ENCODE peak calls at places on chromosomes 13 and 19, in six cellular contexts. J, S, E, O, A and V are unnamed samples.

GRCh38 chr13:50892162-50892944 is 17.2 kb upstream of the RNASEH2B start:
- DNase-seq in E (no peak), J (no peak), A (no peak), O (no peak), S (no peak), V (no peak)

GRCh38 chr19:11195169-11195568 is 2.2 kb downstream of the KANK2 start:
- DNase-seq in S (no peak), J (no peak), A (no peak), O (peak; percentile 58), E (no peak), V (no peak)

GRCh38 chr13:60146491-60146890 is 17.2 kb downstream of the DIAPH3 start:
- DNase-seq in S (no peak), J (no peak), E (no peak), A (no peak), O (no peak), V (no peak)

GRCh38 chr13:48028066-48028465 is 9.5 kb upstream of the NUDT15 start:
- DNase-seq in O (no peak), A (no peak), S (no peak), E (no peak), J (no peak), V (no peak)

GRCh38 chr19:16207063-16207462 is 9.4 kb downstream of the AP1M1 start:
- DNase-seq in S (no peak), J (no peak), A (no peak), O (no peak), E (no peak), V (no peak)

GRCh38 chr19:39132344-39132969 is 6.9 kb downstream of the PAK4 start:
- DNase-seq in A (no peak), E (no peak), O (no peak), S (no peak), J (no peak), V (no peak)

GRCh38 chr19:9883231-9883758 is 48.2 kb downstream of the PIN1 start:
- DNase-seq in O (no peak), S (no peak), E (no peak), A (peak; percentile 21), J (no peak), V (no peak)

GRCh38 chr13:34561033-34561432 is 381.0 kb upstream of the NBEA start:
- DNase-seq in A (no peak), E (no peak), J (no peak), S (no peak), O (no peak), V (no peak)

GRCh38 chr19:13181747-13182388 is 31.7 kb downstream of the IER2 start:
- DNase-seq in J (no peak), E (peak; percentile 88), O (peak; percentile 91), A (peak; percentile 71), S (no peak), V (no peak)

GRCh38 chr13:59447846-59448620 is 715.7 kb downstream of the DIAPH3 start:
- DNase-seq in O (no peak), E (no peak), A (no peak), J (peak; percentile 75), S (no peak), V (no peak)

GRCh38 chr19:7263521-7263920 is 30.7 kb downstream of the INSR start:
- DNase-seq in A (no peak), O (no peak), E (peak; percentile 25), J (no peak), S (no peak), V (no peak)

GRCh38 chr19:35911790-35912189 is 3.7 kb upstream of the TYROBP start:
- DNase-seq in O (no peak), E (no peak), S (no peak), J (no peak), A (peak; percentile 62), V (no peak)

GRCh38 chr13:27607125-27607524 is 13.2 kb downstream of the LNX2 start:
- DNase-seq in A (peak; percentile 31), J (no peak), E (no peak), O (no peak), S (peak; percentile 29), V (no peak)

GRCh38 chr19:45296365-45296764 is 26.3 kb downstream of the CKM start:
- DNase-seq in E (no peak), J (no peak), A (no peak), S (no peak), O (no peak), V (no peak)

GRCh38 chr13:112331675-112332074 is 44.5 kb upstream of the SPACA7 start:
- DNase-seq in O (no peak), S (no peak), J (no peak), E (no peak), A (no peak), V (no peak)

GRCh38 chr19:46602392-46603194 is 1.5 kb downstream of the CALM3 start:
- DNase-seq in S (no peak), A (no peak), O (no peak), E (peak; percentile 76), J (peak; percentile 29), V (no peak)

GRCh38 chr13:96984061-96984508 is 10.2 kb downstream of the OXGR1 start:
- DNase-seq in S (no peak), E (no peak), J (peak; percentile 61), A (peak; percentile 30), O (peak; percentile 33), V (no peak)

GRCh38 chr13:100039740-100040139 is 49.2 kb upstream of the PCCA start:
- DNase-seq in A (no peak), O (no peak), E (no peak), S (no peak), J (no peak), V (no peak)

GRCh38 chr19:44455100-44455499 is 6.8 kb upstream of the ZNF229 start:
- DNase-seq in O (no peak), E (no peak), S (no peak), A (peak; percentile 38), J (no peak), V (no peak)

GRCh38 chr13:50089633-50090032 is 74.4 kb downstream of the KCNRG start:
- DNase-seq in A (no peak), E (no peak), S (no peak), J (no peak), O (no peak), V (no peak)

GRCh38 chr19:48961051-48961649 is 4.0 kb upstream of the FTL start:
- DNase-seq in E (no peak), S (no peak), J (no peak), O (no peak), A (no peak), V (no peak)

GRCh38 chr19:13633109-13633508 is 126.8 kb upstream of the CACNA1A start:
- DNase-seq in E (no peak), A (peak; percentile 63), O (no peak), J (peak; percentile 30), S (no peak), V (peak; percentile 89)

GRCh38 chr19:49672131-49672919 is 4.7 kb upstream of the PRMT1 start:
- DNase-seq in E (peak; percentile 94), S (peak; percentile 44), J (peak; percentile 90), O (peak; percentile 84), A (peak; percentile 77), V (peak; percentile 94)

GRCh38 chr13:88188986-88189385 is 517.8 kb downstream of the SLITRK5 start:
- DNase-seq in E (no peak), A (no peak), O (no peak), J (no peak), S (no peak), V (no peak)

GRCh38 chr13:36673838-36674326 is at the start of gene SERTM1:
- DNase-seq in O (peak; percentile 35), J (peak; percentile 83), S (no peak), E (no peak), A (peak; percentile 43), V (no peak)

GRCh38 chr13:29621401-29621800 is 25.9 kb upstream of the SLC7A1 start:
- DNase-seq in J (no peak), S (no peak), E (no peak), A (peak; percentile 21), O (no peak), V (no peak)

GRCh38 chr19:35868172-35868822 is at the start of gene APLP1:
- DNase-seq in J (peak; percentile 91), E (no peak), O (peak; percentile 80), A (peak; percentile 64), S (no peak), V (no peak)

GRCh38 chr19:40190891-40191835 is at the start of gene MAP3K10:
- DNase-seq in A (peak; percentile 93), J (peak; percentile 79), O (peak; percentile 79), S (no peak), E (peak; percentile 94), V (peak; percentile 88)

GRCh38 chr13:49421391-49421790 is 22.5 kb downstream of the CAB39L start:
- DNase-seq in S (no peak), A (peak; percentile 6), E (no peak), J (peak; percentile 17), O (no peak), V (no peak)

GRCh38 chr13:108915095-108915633 is 285.8 kb downstream of the MYO16 start:
- DNase-seq in J (no peak), S (no peak), O (no peak), A (peak; percentile 29), E (no peak), V (no peak)

GRCh38 chr19:3721900-3722442 is 13.8 kb downstream of the TJP3 start:
- DNase-seq in O (no peak), A (no peak), E (no peak), S (no peak), J (no peak), V (no peak)

GRCh38 chr19:2135474-2136402 is 15.6 kb downstream of the AP3D1 start:
- DNase-seq in S (no peak), O (no peak), J (no peak), E (peak; percentile 67), A (no peak), V (no peak)

GRCh38 chr19:1264801-1265610 is 4.1 kb upstream of the CIRBP start:
- DNase-seq in S (peak; percentile 32), A (peak; percentile 96), O (peak; percentile 82), J (peak; percentile 70), E (peak; percentile 93), V (no peak)